ENCODE peak calls at places on chromosomes 13 and 19, in nine cellular contexts. S is CD8-positive, alpha-beta T cell; B is neural progenitor cell; Z is tibial artery; K is H9; P is activated CD8-positive, alpha-beta T cell treated with anti-CD3 and anti-CD28 coated beads for 36 hours; C is progenitor cell of endocrine pancreas; N is fibroblast of pulmonary artery; W is nephron progenitor cell. G is an unnamed sample.

GRCh38 chr13:106234656-106235055 is 300.8 kb downstream of the EFNB2 start:
- DNase-seq in S (no peak), B (peak), Z (no peak), K (no peak), P (no peak), C (no peak), N (no peak), W (no peak), G (no peak)

GRCh38 chr13:31009166-31009565 is 76.7 kb downstream of the TEX26 start:
- DNase-seq in S (no peak), B (no peak), Z (no peak), K (no peak), P (no peak), C (no peak), N (no peak), W (no peak), G (no peak)

GRCh38 chr19:57903298-57904174 is 12.9 kb downstream of the ZNF417 start:
- DNase-seq in S (no peak), B (peak), Z (no peak), K (no peak), P (no peak), C (no peak), N (peak), W (no peak), G (no peak)

GRCh38 chr13:50319603-50320296 is 304.5 kb downstream of the KCNRG start:
- DNase-seq in S (no peak), B (no peak), Z (no peak), K (no peak), P (no peak), C (no peak), N (peak), W (no peak), G (no peak)

GRCh38 chr19:4870025-4870700 is 2.7 kb upstream of the PLIN3 start:
- DNase-seq in S (no peak), B (no peak), Z (no peak), K (peak), P (peak), C (no peak), N (peak), W (no peak), G (no peak)

GRCh38 chr19:28406237-28406596 is 806.7 kb downstream of the UQCRFS1 start:
- DNase-seq in S (no peak), B (no peak), Z (no peak), K (no peak), P (no peak), C (no peak), N (no peak), W (no peak), G (no peak)

GRCh38 chr19:54434862-54435174 is 14.2 kb upstream of the LENG8 start:
- DNase-seq in S (no peak), B (no peak), Z (no peak), K (no peak), P (peak), C (no peak), N (no peak), W (no peak), G (no peak)

GRCh38 chr13:42985312-42986175 is 6.5 kb downstream of the EPSTI1 start:
- DNase-seq in S (no peak), B (no peak), Z (peak), K (peak), P (no peak), C (no peak), N (no peak), W (no peak), G (no peak)

GRCh38 chr13:28429685-28430290 is 65.1 kb downstream of the FLT1 start:
- DNase-seq in S (no peak), B (no peak), Z (no peak), K (peak), P (no peak), C (no peak), N (peak), W (no peak), G (no peak)

GRCh38 chr13:93655132-93655531 is 428.5 kb downstream of the GPC6 start:
- DNase-seq in S (no peak), B (no peak), Z (no peak), K (no peak), P (no peak), C (no peak), N (no peak), W (no peak), G (no peak)

GRCh38 chr13:47277774-47278173 is 380.9 kb upstream of the HTR2A start:
- DNase-seq in S (no peak), B (no peak), Z (no peak), K (no peak), P (no peak), C (no peak), N (peak), W (no peak), G (no peak)

GRCh38 chr13:66974174-66974573 is 256.0 kb downstream of the PCDH9 start:
- DNase-seq in S (no peak), B (peak), Z (no peak), K (no peak), P (no peak), C (no peak), N (no peak), W (no peak), G (no peak)

GRCh38 chr19:39936622-39937021 is 2.2 kb upstream of the FCGBP start:
- DNase-seq in S (no peak), B (no peak), Z (no peak), K (no peak), P (no peak), C (no peak), N (no peak), W (no peak), G (no peak)

GRCh38 chr19:4044927-4045557 is 21.7 kb downstream of the ZBTB7A start:
- DNase-seq in S (no peak), B (no peak), Z (no peak), K (no peak), P (no peak), C (no peak), N (no peak), W (peak), G (no peak)

GRCh38 chr13:26477681-26478080 is 79.8 kb upstream of the WASF3 start:
- DNase-seq in S (no peak), B (no peak), Z (no peak), K (no peak), P (no peak), C (no peak), N (no peak), W (no peak), G (no peak)

GRCh38 chr13:106104281-106104901 is 431.1 kb downstream of the EFNB2 start:
- DNase-seq in S (no peak), B (peak), Z (no peak), K (no peak), P (no peak), C (no peak), N (peak), W (no peak), G (no peak)

GRCh38 chr13:44972956-44973581 is 16.2 kb downstream of the NUFIP1 start:
- DNase-seq in S (no peak), B (peak), Z (no peak), K (no peak), P (no peak), C (no peak), N (peak), W (no peak), G (no peak)

GRCh38 chr13:84661718-84662117 is 779.4 kb upstream of the SLITRK1 start:
- DNase-seq in S (no peak), B (no peak), Z (no peak), K (no peak), P (no peak), C (no peak), N (no peak), W (no peak), G (no peak)

GRCh38 chr13:101489635-101490034 is 37.2 kb downstream of the ITGBL1 start:
- DNase-seq in S (no peak), B (no peak), Z (no peak), K (no peak), P (no peak), C (no peak), N (peak), W (no peak), G (no peak)

DNA sequence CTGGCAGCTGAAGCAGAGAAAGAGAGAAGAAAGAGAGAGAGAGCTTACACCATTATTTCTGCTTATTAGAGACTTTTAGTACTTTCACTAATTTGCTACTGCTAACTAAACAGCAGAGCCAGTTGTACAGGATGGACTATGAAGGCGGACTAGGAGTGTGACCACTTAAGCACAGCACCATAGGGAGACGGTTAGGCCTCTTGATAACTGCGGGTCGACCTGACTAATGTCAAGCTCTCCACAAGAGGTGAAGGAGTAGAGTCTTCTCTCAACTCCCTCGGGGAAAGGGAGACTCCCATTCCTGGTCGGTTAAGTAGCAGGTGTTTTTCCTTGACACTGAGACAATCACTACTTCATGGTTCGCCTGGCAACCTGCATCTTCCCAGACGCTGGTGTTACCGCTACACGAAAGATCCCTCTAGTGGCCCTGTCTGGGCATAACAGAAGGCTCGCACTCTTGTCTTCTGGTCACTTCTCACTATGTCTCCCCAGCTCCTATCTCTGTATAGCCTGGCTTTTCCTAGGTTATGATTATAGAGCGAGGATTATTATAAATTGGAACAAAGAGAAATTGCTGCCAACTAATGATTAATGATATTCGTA is 5.3 kb upstream of the PSG7 start:
- DNase-seq in S (no peak), B (no peak), Z (no peak), K (no peak), P (peak), C (no peak), N (peak), W (no peak), G (no peak)
- TF ChIP-seq CTCF in S (no peak), B (no peak), Z (no peak), K (peak), P (peak), C (no peak), N (peak), W (no peak), G (no peak)

GRCh38 chr19:17772172-17772571 is 20.9 kb downstream of the FCHO1 start:
- DNase-seq in S (no peak), B (no peak), Z (no peak), K (no peak), P (peak), C (no peak), N (peak), W (no peak), G (no peak)

GRCh38 chr19:17775991-17776803 is 18.7 kb upstream of the B3GNT3 start:
- DNase-seq in S (no peak), B (no peak), Z (no peak), K (no peak), P (peak), C (no peak), N (no peak), W (no peak), G (no peak)

GRCh38 chr19:17778621-17779280 is 16.2 kb upstream of the B3GNT3 start:
- DNase-seq in S (no peak), B (peak), Z (no peak), K (peak), P (no peak), C (no peak), N (no peak), W (peak), G (no peak)

GRCh38 chr19:17777840-17778620 is 16.9 kb upstream of the B3GNT3 start:
- DNase-seq in S (no peak), B (peak), Z (peak), K (peak), P (peak), C (no peak), N (peak), W (peak), G (peak)

GRCh38 chr19:17775245-17775927 is 19.6 kb upstream of the B3GNT3 start:
- DNase-seq in S (no peak), B (peak), Z (peak), K (peak), P (peak), C (peak), N (peak), W (peak), G (peak)
- TF ChIP-seq CTCF in S (peak), B (peak), Z (peak), K (peak), P (peak), C (peak), N (peak), W (peak), G (peak)

DNA sequence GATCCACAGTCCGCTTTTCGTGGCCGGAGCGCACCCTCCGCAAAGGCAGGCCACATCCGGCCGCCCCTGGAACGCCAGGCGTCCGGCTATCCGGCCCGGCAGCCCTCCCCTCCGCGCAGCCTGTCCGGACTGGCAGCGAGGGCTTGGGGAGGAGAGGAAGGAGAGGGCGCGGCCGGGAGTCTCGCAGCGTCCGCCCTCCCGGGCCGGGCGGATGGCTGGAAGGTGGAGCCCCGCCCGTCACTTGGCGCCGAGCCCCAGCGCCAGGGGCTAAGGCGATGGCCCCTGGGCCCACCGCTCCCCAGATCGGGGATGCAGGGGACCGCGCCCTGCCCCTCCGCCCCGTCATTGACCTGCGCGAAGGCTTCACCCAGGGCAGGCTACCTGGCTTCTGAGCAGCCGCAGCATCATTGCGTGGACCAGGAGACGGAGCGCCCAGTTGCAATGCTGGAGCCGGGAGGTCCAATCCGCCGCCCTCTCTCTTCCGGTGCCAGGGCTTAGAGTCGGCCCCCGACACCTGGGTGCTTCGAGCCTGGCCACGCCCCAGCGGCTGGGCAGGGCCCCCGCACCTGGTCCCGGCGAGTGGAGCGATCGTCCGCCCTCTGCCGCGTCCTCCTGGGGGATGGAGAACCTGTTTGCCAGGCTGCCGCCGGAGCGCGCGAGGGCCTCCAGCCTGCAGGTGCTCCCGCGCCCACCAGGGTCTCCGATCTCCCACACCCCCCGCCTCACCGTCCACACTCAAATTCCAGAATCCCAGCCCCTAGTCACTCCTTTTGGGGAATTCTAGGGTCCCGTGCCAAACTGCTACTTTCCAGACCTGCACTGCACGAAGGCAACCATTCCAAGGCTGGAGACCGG is at the start of gene FUT1:
- DNase-seq in S (no peak), B (peak), Z (peak), K (peak), P (peak), C (peak), N (no peak), W (peak), G (no peak)
- TF ChIP-seq CTCF in S (peak), B (peak), Z (no peak), K (peak), P (no peak), C (peak), N (no peak), W (peak), G (peak)

GRCh38 chr19:2201473-2202148 is 34.5 kb downstream of the PLEKHJ1 start:
- DNase-seq in S (no peak), B (no peak), Z (no peak), K (no peak), P (no peak), C (no peak), N (no peak), W (no peak), G (no peak)

GRCh38 chr19:2197270-2197669 is 33.5 kb downstream of the DOT1L start:
- DNase-seq in S (no peak), B (no peak), Z (no peak), K (no peak), P (no peak), C (no peak), N (no peak), W (no peak), G (no peak)

GRCh38 chr19:2199861-2200623 is 36.1 kb downstream of the PLEKHJ1 start:
- DNase-seq in S (no peak), B (no peak), Z (no peak), K (no peak), P (no peak), C (no peak), N (no peak), W (no peak), G (no peak)

GRCh38 chr19:2198317-2198716 is 34.6 kb downstream of the DOT1L start:
- DNase-seq in S (no peak), B (no peak), Z (no peak), K (no peak), P (no peak), C (no peak), N (no peak), W (no peak), G (no peak)

GRCh38 chr19:2199215-2199614 is 35.5 kb downstream of the DOT1L start:
- DNase-seq in S (no peak), B (peak), Z (no peak), K (peak), P (no peak), C (no peak), N (no peak), W (peak), G (peak)
- TF ChIP-seq CTCF in S (no peak), B (peak), Z (peak), K (peak), P (no peak), C (peak), N (peak), W (peak), G (peak)

GRCh38 chr19:23283925-23284324 is 33.7 kb upstream of the ZNF724 start:
- DNase-seq in S (peak), B (peak), Z (peak), K (peak), P (peak), C (peak), N (peak), W (peak), G (peak)
- TF ChIP-seq CTCF in S (peak), B (peak), Z (peak), K (peak), P (peak), C (peak), N (peak), W (peak), G (peak)

GRCh38 chr19:43624933-43625332 is 5.5 kb upstream of the ZNF428 start:
- DNase-seq in S (peak), B (peak), Z (peak), K (peak), P (peak), C (no peak), N (peak), W (peak), G (no peak)
- TF ChIP-seq CTCF in S (peak), B (peak), Z (no peak), K (peak), P (peak), C (no peak), N (no peak), W (peak), G (peak)

G was measured in neural crest cell.